ENCODE peak calls at places on chromosomes 11 and 22, in eight cellular contexts. J is sigmoid colon; V is A549; L is CD8-positive, alpha-beta T cell; A is SJSA1; B is lung; D is neuronal stem cell; Y is mesenchymal stem cell. S is an unnamed sample. For H3K9me3, the result is how much of the 10 kb centered on the place peaks cover.

GRCh38 chr11:61627831-61628753 is 47.2 kb upstream of the SYT7 start:
- DNase-seq in Y (peak), A (peak), L (no peak), J (peak), D (peak), B (peak), V (peak), S (peak)

GRCh38 chr22:40183029-40183581 is 5.4 kb downstream of the TNRC6B start:
- DNase-seq in L (no peak), B (no peak), D (no peak), Y (peak), A (peak), V (no peak), J (peak), S (no peak)

GRCh38 chr11:46588915-46589314 is 4.9 kb downstream of the AMBRA1 start:
- DNase-seq in A (no peak), D (no peak), V (no peak), L (no peak), J (no peak), Y (no peak), B (no peak), S (no peak)

GRCh38 chr11:11984563-11984962 is 23.9 kb downstream of the DKK3 start:
- DNase-seq in Y (no peak), B (no peak), J (peak), D (no peak), A (no peak), V (no peak), L (no peak), S (no peak)

GRCh38 chr11:31813242-31813960 is 2.3 kb upstream of the PAX6 start:
- DNase-seq in D (no peak), A (no peak), V (no peak), J (no peak), B (no peak), Y (no peak), L (no peak), S (no peak)

GRCh38 chr22:27754247-27754887 is 47.2 kb downstream of the MN1 start:
- DNase-seq in A (no peak), Y (no peak), V (no peak), B (no peak), L (no peak), D (no peak), J (no peak), S (no peak)

GRCh38 chr11:88475991-88476418 is 138.5 kb upstream of the CTSC start:
- DNase-seq in J (peak), B (no peak), V (no peak), D (no peak), A (no peak), L (no peak), Y (no peak), S (no peak)

GRCh38 chr11:105466582-105467228 is 143.2 kb upstream of the GRIA4 start:
- DNase-seq in Y (peak), L (no peak), A (no peak), D (no peak), B (no peak), J (no peak), V (no peak), S (no peak)

GRCh38 chr11:8031248-8032115 is 44.3 kb downstream of the EIF3F start:
- DNase-seq in L (no peak), D (no peak), B (peak), Y (no peak), A (no peak), J (no peak), V (no peak), S (no peak)

GRCh38 chr11:63613517-63614135 is 607 bp downstream of the PLAAT3 start:
- DNase-seq in J (peak), A (peak), B (peak), D (no peak), V (peak), L (peak), Y (peak), S (peak)

DNA sequence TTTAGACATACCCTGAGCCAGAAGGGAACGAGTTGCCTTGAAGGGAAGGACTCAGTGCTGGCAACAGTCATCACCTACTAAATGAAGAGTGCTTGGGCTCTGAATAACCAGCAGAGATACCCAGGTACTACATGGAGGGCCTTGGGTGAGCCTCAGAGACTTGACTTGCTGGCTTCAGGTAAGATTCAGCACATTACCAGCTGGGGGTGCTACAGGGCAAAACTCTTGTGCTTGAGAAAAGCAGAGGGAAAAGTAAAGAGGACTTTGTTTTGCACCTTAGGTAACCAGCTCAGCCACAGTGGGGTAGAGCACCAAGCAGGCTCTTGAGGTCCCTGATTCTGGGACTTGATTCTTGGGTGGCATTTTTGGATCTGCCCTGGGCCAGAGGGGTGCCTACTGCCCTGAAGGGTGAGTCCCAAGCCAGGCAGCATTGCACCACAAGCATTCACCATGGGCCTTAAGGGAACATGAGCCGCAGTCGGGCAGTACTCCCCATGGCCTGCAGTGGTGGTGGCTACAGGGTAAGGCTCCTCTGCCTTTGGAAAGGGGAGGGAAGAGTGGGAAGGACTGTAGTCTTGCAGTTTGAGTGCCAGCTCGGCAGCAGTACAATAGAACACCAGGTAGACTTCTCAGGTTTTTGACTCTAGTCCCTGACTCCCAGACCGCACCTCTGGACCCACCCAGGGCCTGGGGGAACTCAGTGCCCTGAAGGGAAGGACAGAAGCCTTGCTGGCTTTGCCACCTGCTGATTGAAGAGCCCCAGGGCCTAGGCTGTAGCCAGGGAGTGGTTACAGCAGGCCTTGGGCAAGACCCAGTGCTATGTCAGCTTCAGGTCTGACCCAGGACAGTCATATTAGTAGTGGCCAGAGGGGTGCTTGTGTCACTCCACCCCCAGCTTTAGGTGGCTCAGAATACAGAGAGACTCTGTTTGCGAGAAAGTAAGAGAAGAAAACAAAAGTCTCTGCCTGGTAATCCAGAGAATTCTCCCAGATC is 22.7 kb upstream of the PLEKHA7 start:
- DNase-seq in V (peak), Y (no peak), A (no peak), D (no peak), J (no peak), B (no peak), L (no peak), S (no peak)
- H3K9me3 ChIP-seq in V (under half), Y (under half), A (under half), D (under half), J (under half), B (under half), L (under half), S (under half)

GRCh38 chr11:1348146-1348545 is 38.7 kb upstream of the TOLLIP start:
- DNase-seq in J (peak), B (no peak), A (no peak), L (no peak), V (no peak), Y (no peak), D (no peak), S (peak)
- H3K27ac ChIP-seq in J (no peak), B (no peak), A (no peak), L (no peak), V (no peak), Y (no peak), D (no peak), S (no peak)

DNA sequence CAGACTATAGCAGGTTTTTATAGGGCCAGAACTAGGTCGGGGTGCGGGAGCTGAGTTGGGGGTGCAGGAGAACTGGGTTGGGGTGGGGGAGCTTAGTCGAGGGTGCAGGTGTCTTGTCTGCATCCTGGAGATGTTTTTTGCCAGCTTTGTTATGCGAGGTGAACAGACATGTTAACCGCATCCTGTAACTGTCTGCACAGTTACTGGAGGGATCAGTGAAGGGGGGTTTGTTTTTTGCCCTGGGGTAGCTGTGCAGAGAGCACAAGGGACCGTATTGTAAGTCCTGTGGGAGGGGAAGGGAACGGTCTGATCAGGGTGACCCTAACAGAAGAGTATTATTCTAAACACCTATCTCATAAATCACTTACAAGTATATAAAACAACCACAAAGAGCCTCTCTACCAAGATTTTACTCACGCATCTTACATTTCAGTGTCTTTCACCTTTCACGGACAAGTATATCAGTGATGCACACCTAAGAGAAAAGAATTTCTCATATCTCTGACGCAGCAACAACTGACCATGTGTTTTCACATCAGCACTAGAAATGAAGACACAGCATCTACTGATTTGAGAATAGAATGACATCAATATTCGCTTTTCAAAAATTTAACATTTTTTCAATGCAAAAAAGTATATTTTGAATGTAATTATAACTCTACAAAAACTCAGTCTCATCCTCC is 20.8 kb downstream of the ZNF195 start:
- DNase-seq in Y (no peak), D (no peak), J (no peak), L (no peak), V (no peak), B (no peak), A (no peak), S (no peak)
- H3K9me3 ChIP-seq in Y (half or more), D (under half), J (under half), L (half or more), V (half or more), B (under half), A (under half), S (under half)

DNA sequence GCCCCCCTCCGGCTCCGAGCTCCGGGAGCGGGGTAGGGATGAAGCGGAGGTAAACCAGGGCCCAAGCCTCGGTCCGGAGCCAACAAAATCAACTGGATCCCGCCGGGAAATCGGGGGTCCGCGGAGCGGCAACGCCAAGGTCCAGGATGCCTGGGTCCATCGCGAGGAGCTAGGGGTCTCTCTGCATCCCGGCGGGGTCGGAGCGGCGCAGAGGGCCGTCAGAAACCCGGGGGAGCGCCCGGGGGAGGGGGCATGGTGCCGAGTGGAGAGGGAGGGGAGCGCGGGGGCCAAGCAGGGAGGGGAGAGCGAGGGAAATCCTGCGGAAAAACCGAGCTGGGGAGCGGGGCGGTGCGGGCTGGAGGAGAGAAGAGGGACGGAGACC is 51.8 kb downstream of the SLC22A12 start:
- DNase-seq in A (no peak), V (no peak), Y (no peak), B (no peak), D (no peak), L (no peak), J (no peak), S (no peak)
- H3K27ac ChIP-seq in A (no peak), V (no peak), Y (no peak), B (no peak), D (no peak), L (no peak), J (peak), S (no peak)

GRCh38 chr22:48520207-48520606 is 1307.5 kb downstream of the BRD1 start:
- DNase-seq in A (no peak), J (no peak), B (no peak), Y (no peak), L (no peak), V (no peak), D (no peak), S (no peak)
- H3K9me3 ChIP-seq in A (under half), J (under half), B (under half), Y (under half), L (under half), V (under half), D (under half), S (under half)

DNA sequence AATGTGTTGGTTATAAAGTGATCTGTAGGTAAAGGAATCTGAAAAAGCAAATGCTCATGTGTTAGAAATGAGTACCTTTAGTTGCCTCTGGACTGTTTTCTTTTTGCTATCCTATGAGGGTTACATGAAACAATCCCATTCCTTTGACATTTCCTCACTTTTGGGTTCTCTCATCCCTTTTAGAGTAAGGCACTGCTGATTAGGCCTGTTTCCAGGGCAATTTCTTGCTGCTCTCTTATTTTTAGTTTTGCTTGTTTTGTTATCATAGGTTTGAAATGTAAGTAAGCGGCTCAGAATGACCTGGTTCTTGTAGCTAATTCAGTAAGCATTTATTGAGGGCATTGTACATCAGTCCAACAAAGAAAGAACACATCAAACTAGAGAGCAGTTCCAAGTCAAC is 138.9 kb downstream of the DDX10 start:
- DNase-seq in B (no peak), L (no peak), Y (no peak), V (no peak), J (no peak), D (no peak), A (no peak), S (no peak)
- H3K27ac ChIP-seq in B (no peak), L (no peak), Y (peak), V (no peak), J (no peak), D (no peak), A (no peak), S (no peak)

GRCh38 chr11:94885581-94885980 is 87.8 kb downstream of the CWC15 start:
- DNase-seq in J (no peak), V (no peak), A (no peak), D (no peak), L (no peak), Y (no peak), B (no peak), S (no peak)

GRCh38 chr11:94885133-94885532 is 88.2 kb downstream of the CWC15 start:
- DNase-seq in D (no peak), A (no peak), Y (peak), L (no peak), B (peak), V (no peak), J (no peak), S (no peak)

GRCh38 chr11:94883878-94884277 is 89.5 kb downstream of the CWC15 start:
- DNase-seq in Y (no peak), L (no peak), D (no peak), B (no peak), A (no peak), V (no peak), J (no peak), S (no peak)

GRCh38 chr11:94882931-94883330 is 90.4 kb downstream of the CWC15 start:
- DNase-seq in Y (no peak), J (no peak), A (no peak), L (no peak), D (no peak), V (no peak), B (no peak), S (no peak)

DNA sequence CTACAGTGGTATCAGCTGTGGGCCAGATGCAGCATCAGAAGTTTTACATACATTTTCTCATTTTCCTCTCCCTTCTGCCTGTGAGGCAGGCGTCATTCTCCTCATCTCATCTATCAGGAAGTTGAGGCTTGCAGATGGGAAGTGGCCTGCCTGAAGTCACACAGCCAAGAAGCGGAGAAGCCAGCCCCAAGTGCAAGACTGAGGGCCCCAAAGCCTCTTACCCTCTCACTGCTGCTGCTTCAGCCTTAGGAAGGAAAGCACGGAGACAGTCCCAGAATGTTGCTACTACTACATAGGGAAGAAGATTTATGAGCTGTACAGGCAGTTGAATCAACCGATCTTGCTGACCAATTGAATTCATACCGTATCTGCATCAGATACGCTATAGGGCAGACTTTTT is 89.0 kb downstream of the CWC15 start:
- DNase-seq in Y (no peak), L (no peak), B (no peak), V (no peak), A (no peak), J (no peak), D (no peak), S (no peak)
- H3K9me3 ChIP-seq in Y (under half), L (under half), B (under half), V (under half), A (under half), J (under half), D (under half), S (under half)

GRCh38 chr11:66291303-66291705 is 390 bp upstream of the TMEM151A start:
- DNase-seq in V (no peak), Y (no peak), J (no peak), B (no peak), D (no peak), L (no peak), A (no peak), S (no peak)
- H3K27ac ChIP-seq in V (no peak), Y (no peak), J (no peak), B (no peak), D (no peak), L (no peak), A (no peak), S (no peak)

GRCh38 chr11:103727262-103727661 is 309.2 kb upstream of the DDI1 start:
- DNase-seq in L (no peak), V (no peak), B (no peak), Y (no peak), A (no peak), D (no peak), J (no peak), S (no peak)
- H3K9me3 ChIP-seq in L (under half), V (under half), B (under half), Y (under half), A (under half), D (under half), J (under half), S (under half)